ENCODE peak calls at places on chromosomes 12 and 14, in six cellular contexts. W, F, X, H, U and R are unnamed samples.

GRCh38 chr12:127480775-127481314 is 786.1 kb upstream of the TMEM132C start:
- DNase-seq in X (no peak), H (peak; percentile 36), U (no peak), F (no peak), W (peak; percentile 4), R (no peak)

GRCh38 chr14:66288511-66288910 is 197.7 kb upstream of the CCDC196 start:
- DNase-seq in U (no peak), W (no peak), H (no peak), X (no peak), F (no peak), R (no peak)

GRCh38 chr14:72745991-72746980 is 147.6 kb downstream of the DPF3 start:
- DNase-seq in W (no peak), U (no peak), H (peak; percentile 33), X (no peak), F (no peak), R (no peak)

GRCh38 chr12:49923878-49924610 is 20.3 kb upstream of the FAIM2 start:
- DNase-seq in F (no peak), H (no peak), X (no peak), W (no peak), U (no peak), R (no peak)

GRCh38 chr14:78611796-78612571 is 441.8 kb downstream of the NRXN3 start:
- DNase-seq in W (no peak), X (no peak), F (no peak), H (no peak), U (no peak), R (no peak)

GRCh38 chr14:26775765-26776577 is 178.1 kb upstream of the NOVA1 start:
- DNase-seq in F (no peak), W (no peak), H (no peak), U (no peak), X (no peak), R (no peak)

GRCh38 chr14:90450151-90450550 is 53.3 kb downstream of the CALM1 start:
- DNase-seq in F (no peak), W (no peak), X (no peak), H (no peak), U (no peak), R (no peak)

GRCh38 chr12:88960213-88960878 is 380.1 kb upstream of the KITLG start:
- DNase-seq in X (no peak), U (no peak), H (no peak), F (peak; percentile 91), W (peak; percentile 59), R (no peak)

GRCh38 chr12:21910642-21911041 is 30.6 kb downstream of the ABCC9 start:
- DNase-seq in W (no peak), F (no peak), X (no peak), H (no peak), U (no peak), R (peak; percentile 38)

GRCh38 chr12:25806271-25806670 is 152.2 kb upstream of the RASSF8 start:
- DNase-seq in H (no peak), X (no peak), F (no peak), W (no peak), U (no peak), R (no peak)

GRCh38 chr12:127125607-127126259 is 1141.2 kb upstream of the TMEM132C start:
- DNase-seq in X (peak; percentile 89), U (peak; percentile 56), W (no peak), F (peak; percentile 97), H (no peak), R (no peak)

GRCh38 chr12:95637010-95637409 is 85.7 kb upstream of the USP44 start:
- DNase-seq in U (no peak), F (no peak), X (no peak), W (no peak), H (no peak), R (no peak)

GRCh38 chr12:132432721-132433577 is 57.0 kb upstream of the FBRSL1 start:
- DNase-seq in X (no peak), H (no peak), U (no peak), W (no peak), F (no peak), R (no peak)

GRCh38 chr12:4225571-4225970 is 48.0 kb upstream of the CCND2 start:
- DNase-seq in X (no peak), H (peak; percentile 19), F (no peak), W (no peak), U (no peak), R (no peak)

GRCh38 chr14:32724864-32725550 is 213.7 kb upstream of the NPAS3 start:
- DNase-seq in H (no peak), U (no peak), W (no peak), F (no peak), X (no peak), R (no peak)

GRCh38 chr12:6605425-6606330 is 1.5 kb downstream of the CHD4 start:
- DNase-seq in W (no peak), F (no peak), H (peak; percentile 63), X (peak; percentile 16), U (no peak), R (no peak)
- TF ChIP-seq ZNF274 in W (no peak), F (no peak), H (no peak), X (no peak), U (no peak), R (no peak)

GRCh38 chr14:50943261-50943942 is 881 bp downstream of the PYGL start:
- DNase-seq in F (peak; percentile 31), U (no peak), W (peak; percentile 55), H (peak; percentile 66), X (peak; percentile 54), R (no peak)

GRCh38 chr14:50941151-50941550 is 3.1 kb downstream of the PYGL start:
- DNase-seq in F (no peak), H (no peak), U (no peak), W (no peak), X (no peak), R (no peak)

GRCh38 chr14:50946234-50946935 is 2.1 kb upstream of the PYGL start:
- DNase-seq in F (no peak), U (no peak), X (no peak), W (peak; percentile 30), H (no peak), R (no peak)

GRCh38 chr14:50944647-50945413 is 547 bp upstream of the PYGL start:
- DNase-seq in U (no peak), F (peak; percentile 48), X (no peak), W (peak; percentile 94), H (no peak), R (no peak)

DNA sequence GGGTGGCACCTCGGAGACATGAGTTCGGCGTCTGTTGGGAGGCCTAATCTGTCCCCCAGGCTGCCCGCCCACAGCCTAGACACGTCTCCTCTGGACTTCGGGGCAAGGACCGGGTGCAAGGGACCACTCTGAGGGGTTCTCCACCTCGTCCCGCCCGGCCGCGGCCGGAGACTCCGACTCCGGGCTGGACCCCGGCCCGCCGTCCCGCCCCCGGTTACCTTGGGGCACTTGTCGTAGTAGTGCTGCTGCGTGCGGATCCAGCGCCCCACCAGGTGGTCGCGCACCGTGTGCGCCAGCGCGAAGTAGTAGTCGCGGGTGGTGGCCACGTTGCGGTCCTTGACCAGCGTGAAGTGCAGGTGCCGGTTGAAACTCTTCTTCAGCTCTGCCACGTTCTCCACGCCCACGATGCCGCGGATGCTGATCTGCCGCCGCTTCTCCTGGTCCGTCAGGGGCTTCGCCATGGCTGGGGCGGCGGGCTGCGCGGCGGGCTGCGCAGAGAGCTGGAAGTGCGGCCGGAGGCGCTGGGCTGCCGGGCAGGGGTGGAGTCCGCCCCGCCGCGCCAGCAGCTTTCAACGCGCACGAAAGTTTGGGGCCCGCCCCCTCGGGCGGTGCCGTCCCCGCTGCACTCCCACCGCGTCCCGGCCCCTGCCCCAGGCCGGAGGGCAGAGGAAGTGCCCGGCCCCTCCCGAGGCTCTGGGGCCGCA is at the start of gene PYGL:
- DNase-seq in H (peak; percentile 88), W (peak; percentile 55), X (peak; percentile 71), F (peak; percentile 43), U (no peak), R (no peak)
- TF ChIP-seq ZNF274 in H (no peak), W (no peak), X (no peak), F (no peak), U (no peak), R (no peak)

DNA sequence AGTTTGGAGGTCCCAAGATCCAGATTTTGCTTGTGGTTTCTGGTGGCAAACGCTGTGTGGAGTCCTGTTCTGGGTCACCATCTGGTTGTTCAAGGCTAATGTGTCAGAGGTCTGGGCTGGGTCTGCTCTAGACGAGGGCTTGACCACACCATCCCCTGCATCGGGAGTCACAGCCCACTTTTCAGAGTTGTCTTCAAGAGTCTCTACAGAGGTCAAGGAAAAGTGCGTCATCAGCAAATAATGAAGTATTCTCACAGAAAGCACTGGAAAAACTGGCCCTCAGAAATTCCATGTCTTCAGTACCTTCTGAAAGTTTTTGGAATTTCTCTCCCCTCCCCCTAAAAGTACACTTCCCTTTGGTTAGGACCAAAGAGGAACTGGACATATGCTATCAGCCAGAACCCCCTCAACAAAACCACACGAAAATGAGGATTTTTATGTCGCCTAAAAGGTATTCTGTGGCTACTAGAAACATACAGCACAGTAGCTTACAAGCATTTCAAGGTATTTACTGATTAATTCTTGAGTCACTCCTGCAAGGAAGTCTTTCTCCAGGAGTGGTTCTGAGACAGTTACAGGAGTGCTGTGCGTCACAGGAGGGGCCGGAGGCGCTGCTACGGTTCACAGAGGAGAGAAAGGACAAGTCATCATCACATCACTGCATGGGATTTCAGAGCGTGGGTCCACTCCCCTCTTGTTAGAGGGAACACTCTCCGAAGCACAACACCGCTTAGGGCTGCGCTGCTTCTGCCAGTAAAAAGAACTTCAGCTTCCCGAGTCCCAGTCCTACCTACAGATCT is 35.4 kb downstream of the RAD52 start:
- DNase-seq in U (no peak), F (no peak), X (no peak), H (no peak), W (no peak), R (no peak)
- TF ChIP-seq ZNF274 in U (no peak), F (no peak), X (no peak), H (no peak), W (no peak), R (no peak)

GRCh38 chr14:99806841-99807240 is 13.6 kb downstream of the EML1 start:
- DNase-seq in U (no peak), H (no peak), W (no peak), F (no peak), X (no peak), R (no peak)

GRCh38 chr14:99806040-99806439 is 12.8 kb downstream of the EML1 start:
- DNase-seq in U (no peak), F (no peak), W (no peak), X (no peak), H (no peak), R (no peak)

GRCh38 chr14:99808515-99808914 is 15.3 kb downstream of the EML1 start:
- DNase-seq in H (no peak), U (no peak), X (no peak), F (no peak), W (no peak), R (no peak)

GRCh38 chr14:99808133-99808505 is 14.9 kb downstream of the EML1 start:
- DNase-seq in X (no peak), H (no peak), F (no peak), W (no peak), U (no peak), R (no peak)

DNA sequence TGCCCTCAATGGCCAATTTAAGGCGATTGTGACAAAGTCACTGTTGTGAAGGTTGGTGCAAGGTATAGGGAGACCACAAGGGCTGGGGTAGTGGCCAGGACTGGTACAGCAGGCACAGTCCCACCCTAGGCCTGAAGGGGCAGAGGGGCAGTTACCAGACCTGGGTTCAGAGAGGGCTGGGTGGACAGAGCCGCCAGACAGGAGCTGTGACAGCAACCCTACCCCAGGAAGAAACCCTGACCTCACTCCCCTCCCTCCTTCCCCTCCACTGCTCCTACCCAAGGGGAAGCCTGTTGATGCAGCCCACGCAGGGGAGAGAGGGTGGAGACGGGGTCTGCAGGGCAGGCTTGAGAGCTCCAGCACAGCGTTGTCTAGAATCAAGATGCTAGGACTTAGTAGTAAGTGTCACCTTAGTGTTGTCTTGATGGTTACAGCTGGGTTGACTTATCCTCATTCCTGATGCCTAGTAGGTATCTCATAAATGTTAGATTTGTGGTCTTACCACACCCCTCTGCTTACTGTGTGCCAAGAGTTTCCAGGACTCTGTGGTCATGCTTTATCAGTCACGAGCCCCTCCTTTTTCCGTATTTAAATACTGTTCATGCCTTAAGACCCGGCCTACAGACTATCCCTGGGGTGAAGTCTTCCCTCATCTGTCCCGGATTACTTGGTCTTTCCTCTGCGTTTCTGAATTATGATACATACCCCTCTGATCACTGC is 14.4 kb downstream of the EML1 start:
- DNase-seq in W (no peak), F (no peak), U (no peak), X (no peak), H (no peak), R (no peak)
- TF ChIP-seq ZNF274 in W (no peak), F (no peak), U (no peak), X (no peak), H (no peak), R (no peak)